ENCODE peak calls at places on chromosomes 6 and 20, in eight cellular contexts. Y, P, H, I, W, J, X and F are unnamed samples.

GRCh38 chr20:44031001-44031574 is 116.4 kb downstream of the TOX2 start:
- DNase-seq in X (no peak), I (no peak), J (no peak), P (no peak), W (no peak), H (peak), Y (no peak), F (no peak)

GRCh38 chr6:157126183-157127098 is 196.9 kb downstream of the TMEM242 start:
- DNase-seq in I (no peak), X (no peak), H (no peak), W (no peak), P (no peak), Y (no peak), J (no peak), F (no peak)

GRCh38 chr20:2210646-2211556 is 84.9 kb upstream of the TGM3 start:
- DNase-seq in Y (peak), I (no peak), J (no peak), H (no peak), P (no peak), X (no peak), W (no peak), F (no peak)

GRCh38 chr20:687468-688203 is 12.0 kb upstream of the SCRT2 start:
- DNase-seq in J (no peak), Y (no peak), P (no peak), W (no peak), I (no peak), X (no peak), H (no peak), F (no peak)

GRCh38 chr6:11615214-11615602 is 77.7 kb downstream of the TMEM170B start:
- DNase-seq in P (no peak), I (no peak), X (no peak), H (no peak), J (no peak), W (no peak), Y (peak), F (no peak)

GRCh38 chr20:46682063-46682821 is 7.0 kb downstream of the TP53RK start:
- DNase-seq in I (no peak), Y (no peak), J (no peak), X (no peak), W (no peak), H (no peak), P (no peak), F (no peak)

GRCh38 chr6:20126789-20127653 is 85.2 kb downstream of the MBOAT1 start:
- DNase-seq in J (peak), I (peak), H (peak), P (peak), X (peak), Y (peak), W (peak), F (peak)

GRCh38 chr6:116410945-116411623 is 40.3 kb downstream of the DSE start:
- DNase-seq in H (no peak), X (no peak), W (no peak), J (no peak), P (no peak), I (no peak), Y (peak), F (no peak)

GRCh38 chr6:90458353-90459224 is 128.3 kb downstream of the MAP3K7 start:
- DNase-seq in J (no peak), I (no peak), Y (no peak), X (no peak), W (no peak), H (no peak), P (no peak), F (no peak)

DNA sequence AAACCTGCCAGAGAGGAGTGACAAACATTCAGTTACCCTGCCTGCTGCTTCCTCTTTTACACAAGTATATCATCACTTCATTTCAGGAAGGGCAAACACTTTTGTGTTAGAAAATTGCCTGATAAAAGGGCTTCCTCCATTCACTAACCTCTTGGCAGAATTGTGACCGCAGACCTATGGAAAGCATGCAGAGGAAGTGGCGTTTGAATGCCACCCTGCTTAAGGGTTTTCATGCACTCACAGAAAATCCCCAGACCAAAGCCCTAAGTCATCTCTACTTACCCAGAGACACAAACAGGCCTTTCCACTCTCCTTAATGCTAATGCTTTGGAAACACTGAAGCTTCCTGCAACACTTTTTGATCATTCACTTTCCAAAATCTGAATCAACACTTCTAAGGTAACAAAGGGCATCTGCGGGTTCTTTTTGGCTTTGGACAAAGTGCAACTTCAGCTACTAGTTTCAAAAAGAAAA is 22.1 kb upstream of the RALGAPA2 start:
- DNase-seq in W (no peak), Y (no peak), H (peak), P (no peak), X (no peak), J (no peak), I (no peak), F (no peak)
- TF ChIP-seq CTCF in W (no peak), Y (no peak), H (no peak), P (no peak), X (no peak), J (no peak), I (no peak), F (no peak)

DNA sequence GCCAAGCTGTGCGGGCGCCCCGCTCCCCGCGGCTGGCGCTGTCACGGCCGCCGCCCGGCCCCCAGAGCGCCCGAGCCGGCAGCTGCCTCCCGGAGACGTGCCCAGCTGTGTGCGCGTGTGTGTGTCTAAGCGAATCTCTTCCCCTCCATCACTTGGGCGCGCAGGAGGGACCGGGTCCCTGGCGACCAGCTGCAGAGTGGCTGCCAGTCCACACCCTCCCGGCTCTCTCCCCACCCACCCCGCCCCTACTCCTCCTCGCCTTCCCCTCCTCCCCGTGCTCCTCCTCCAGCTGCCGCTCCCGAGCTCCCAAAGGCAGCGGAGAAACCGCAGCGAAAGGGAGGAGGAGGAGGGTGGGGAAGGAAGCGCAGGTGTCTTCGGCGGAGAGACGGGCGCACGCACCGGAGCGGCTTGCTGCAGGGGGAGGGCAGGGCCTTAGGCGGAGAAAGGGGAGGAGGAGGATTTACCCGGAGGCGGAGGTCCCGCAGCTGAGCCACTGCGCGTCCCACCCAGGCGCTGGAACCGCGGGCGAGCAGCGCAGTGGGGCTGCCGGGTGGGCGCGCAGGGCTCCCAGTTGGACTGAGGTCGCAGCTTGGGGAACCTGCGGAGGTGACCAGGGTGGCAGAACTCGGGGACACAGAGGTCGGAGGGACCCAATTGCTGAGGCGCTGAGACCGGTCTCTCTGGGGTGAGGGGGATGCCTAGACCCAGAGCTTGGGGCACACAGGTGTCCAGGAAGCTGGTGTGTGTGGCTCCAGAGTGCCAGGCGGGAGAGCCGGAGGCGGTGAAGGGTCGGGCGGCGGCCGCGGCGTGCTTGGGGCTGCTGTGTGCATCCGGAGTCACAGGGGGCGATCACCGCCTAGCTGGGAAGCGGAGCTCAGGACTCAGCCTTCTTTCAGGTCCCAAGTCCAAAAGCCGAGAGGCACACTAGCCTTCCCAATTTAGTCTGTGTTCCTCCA is at the start of gene HS3ST5:
- DNase-seq in P (no peak), I (peak), X (peak), W (no peak), H (no peak), J (peak), Y (peak), F (no peak)
- TF ChIP-seq CTCF in P (no peak), I (peak), X (peak), W (peak), H (no peak), J (peak), Y (no peak), F (no peak)

DNA sequence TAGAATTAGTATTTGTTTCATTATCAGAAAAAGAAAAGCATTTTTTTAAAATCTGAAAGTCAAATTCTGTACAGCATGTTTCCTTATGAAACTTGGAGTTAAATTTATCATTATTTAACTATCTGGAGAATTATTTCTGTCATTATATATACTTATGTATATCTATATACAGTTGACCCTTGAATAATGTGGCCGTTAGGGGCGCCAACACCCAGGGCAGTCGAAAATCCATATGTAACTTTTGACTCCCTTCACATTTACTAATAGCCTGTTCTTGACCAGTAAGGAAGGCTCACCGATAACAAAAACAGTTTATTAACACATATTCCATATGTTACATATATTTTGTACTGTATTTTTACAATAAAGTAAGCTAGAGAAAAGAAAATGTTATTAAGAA is 341.2 kb downstream of the ADGRB3 start:
- DNase-seq in H (no peak), I (no peak), P (no peak), X (no peak), W (no peak), Y (no peak), J (no peak), F (no peak)
- TF ChIP-seq CTCF in H (no peak), I (peak), P (no peak), X (peak), W (peak), Y (no peak), J (no peak), F (no peak)

GRCh38 chr6:144586986-144587385 is 301.9 kb downstream of the UTRN start:
- DNase-seq in W (no peak), X (no peak), H (no peak), P (no peak), I (no peak), J (no peak), Y (no peak), F (no peak)
- TF ChIP-seq CTCF in W (no peak), X (no peak), H (no peak), P (no peak), I (no peak), J (no peak), Y (no peak), F (no peak)

GRCh38 chr20:63441777-63442493 is 30.5 kb downstream of the KCNQ2 start:
- DNase-seq in W (no peak), I (peak), J (peak), Y (peak), X (peak), H (peak), P (no peak), F (peak)
- TF ChIP-seq CTCF in W (peak), I (peak), J (peak), Y (peak), X (peak), H (no peak), P (no peak), F (peak)

GRCh38 chr6:123715243-123715863 is 78.6 kb upstream of the TRDN start:
- DNase-seq in J (peak), W (no peak), P (no peak), H (no peak), X (no peak), I (peak), Y (peak), F (no peak)
- TF ChIP-seq CTCF in J (peak), W (peak), P (peak), H (no peak), X (peak), I (peak), Y (peak), F (no peak)

GRCh38 chr6:34064675-34065074 is 81.2 kb downstream of the GRM4 start:
- DNase-seq in X (no peak), J (no peak), Y (no peak), W (no peak), P (no peak), H (no peak), I (no peak), F (no peak)

GRCh38 chr6:34062156-34062555 is 83.7 kb downstream of the GRM4 start:
- DNase-seq in X (no peak), I (no peak), W (no peak), H (no peak), P (no peak), Y (no peak), J (no peak), F (no peak)

GRCh38 chr6:34063641-34064040 is 82.2 kb downstream of the GRM4 start:
- DNase-seq in W (no peak), Y (no peak), H (no peak), X (no peak), P (no peak), J (no peak), I (no peak), F (no peak)

GRCh38 chr6:34061348-34061747 is 84.5 kb downstream of the GRM4 start:
- DNase-seq in H (no peak), X (no peak), W (no peak), I (no peak), Y (no peak), J (no peak), P (no peak), F (no peak)

GRCh38 chr6:34062815-34063214 is 83.1 kb downstream of the GRM4 start:
- DNase-seq in W (no peak), P (no peak), X (no peak), Y (no peak), H (no peak), I (peak), J (no peak), F (no peak)
- TF ChIP-seq CTCF in W (peak), P (no peak), X (no peak), Y (no peak), H (no peak), I (no peak), J (no peak), F (no peak)

DNA sequence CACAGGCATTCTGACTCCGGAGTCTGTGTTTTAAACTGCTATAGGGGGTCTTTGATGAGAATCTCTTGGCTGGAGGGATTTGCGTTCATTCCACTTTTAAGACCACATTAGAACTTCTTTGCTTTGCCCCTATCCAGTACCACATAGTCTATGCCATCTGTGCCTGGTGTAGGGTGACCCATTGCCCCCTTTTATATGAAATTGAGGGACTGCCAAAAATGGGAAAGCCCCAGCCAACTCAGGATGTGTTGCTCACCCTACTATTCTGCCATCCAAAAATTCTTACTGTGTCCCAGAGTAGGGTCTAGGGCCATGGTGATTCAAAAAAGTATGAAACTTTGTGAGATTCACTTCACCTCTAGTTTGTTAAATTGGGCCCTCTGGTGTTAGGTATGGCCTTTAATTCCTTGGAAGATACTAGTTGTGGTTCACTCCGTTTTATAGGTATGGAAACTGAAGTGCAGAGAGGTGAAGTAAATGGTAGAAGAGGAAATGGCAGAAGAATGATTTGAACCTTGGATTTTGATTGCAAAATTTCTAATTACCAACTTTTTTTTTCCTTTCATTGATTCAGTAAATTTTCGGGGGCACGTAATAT is 1.4 kb downstream of the PFDN4 start:
- DNase-seq in J (no peak), X (no peak), H (no peak), Y (no peak), W (no peak), I (no peak), P (no peak), F (no peak)
- TF ChIP-seq CTCF in J (no peak), X (peak), H (no peak), Y (peak), W (no peak), I (no peak), P (no peak), F (no peak)

GRCh38 chr6:56889492-56889891 is 65.4 kb upstream of the BEND6 start:
- DNase-seq in P (no peak), I (no peak), W (no peak), H (no peak), X (no peak), J (no peak), Y (no peak), F (no peak)

GRCh38 chr6:56890066-56890465 is 64.8 kb upstream of the BEND6 start:
- DNase-seq in H (no peak), I (no peak), J (no peak), X (no peak), W (no peak), P (no peak), Y (no peak), F (no peak)

GRCh38 chr6:56890683-56891429 is 64.1 kb upstream of the BEND6 start:
- DNase-seq in W (peak), P (no peak), I (no peak), X (peak), J (no peak), H (no peak), Y (peak), F (no peak)

GRCh38 chr6:56888687-56889086 is 66.2 kb upstream of the BEND6 start:
- DNase-seq in Y (no peak), X (no peak), W (no peak), I (no peak), P (no peak), J (no peak), H (no peak), F (no peak)

DNA sequence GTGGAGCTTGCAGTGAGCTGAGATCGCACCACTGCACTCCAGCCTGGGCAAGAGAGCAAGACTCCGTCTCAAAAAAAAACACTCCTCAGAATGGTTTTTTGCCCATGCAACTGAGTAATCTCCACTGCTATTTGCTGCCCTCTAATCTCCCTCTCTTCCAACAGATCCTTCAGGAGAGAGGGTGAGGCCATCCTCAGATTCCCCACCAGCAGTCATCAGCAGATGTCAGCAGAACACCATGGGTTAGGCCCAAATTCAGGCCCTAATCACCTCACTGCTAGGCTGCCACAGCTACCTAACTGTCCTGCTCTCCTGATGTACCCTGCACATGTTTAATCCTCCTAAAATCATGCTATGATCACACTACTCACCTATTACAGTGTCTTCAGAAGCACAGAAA is 63.2 kb upstream of the BEND6 start:
- DNase-seq in X (no peak), I (no peak), P (no peak), W (peak), H (no peak), Y (no peak), J (no peak), F (no peak)
- TF ChIP-seq CTCF in X (no peak), I (no peak), P (no peak), W (peak), H (no peak), Y (no peak), J (no peak), F (no peak)